ENCODE peak calls at places on chromosomes 12 and 14, in eight cellular contexts. A is AG08395, O is HuH-7.5, D is NCI-H1417, X is mucosa of gallbladder, Q is neuronal stem cell, R is skeletal muscle cell, M is NCI-H187 treated with DMSO at 0.1 percent for 48 hours. E is an unnamed sample.

GRCh38 chr12:104464899-104465298 is 8.2 kb downstream of the CHST11 start:
- DNase-seq in A (no peak), O (no peak), D (peak; percentile 11), X (no peak), Q (no peak), R (no peak), M (no peak), E (no peak)

GRCh38 chr12:14896477-14897184 is 11.0 kb upstream of the MGP start:
- DNase-seq in A (peak; percentile 13), O (no peak), D (no peak), X (no peak), Q (no peak), R (peak; percentile 60), M (no peak), E (no peak)

GRCh38 chr14:73746540-73747385 is 32.6 kb upstream of the PNMA1 start:
- DNase-seq in A (no peak), O (no peak), D (no peak), X (no peak), Q (no peak), R (no peak), M (no peak), E (peak; percentile 72)

GRCh38 chr12:100229036-100229635 is 28.5 kb downstream of the ACTR6 start:
- DNase-seq in A (no peak), O (peak; percentile 15), D (no peak), X (no peak), Q (no peak), R (no peak), M (no peak), E (no peak)

GRCh38 chr12:15227004-15227679 is 5.9 kb upstream of the RERG start:
- DNase-seq in A (peak; percentile 24), O (no peak), D (peak; percentile 18), X (peak; percentile 44), Q (peak; percentile 35), R (no peak), M (no peak), E (peak; percentile 80)

GRCh38 chr12:48084066-48084465 is 21.8 kb downstream of the SENP1 start:
- DNase-seq in A (no peak), O (no peak), D (no peak), X (no peak), Q (no peak), R (no peak), M (no peak), E (no peak)

GRCh38 chr14:105137481-105138020 is 31.0 kb downstream of the JAG2 start:
- DNase-seq in A (no peak), O (no peak), D (no peak), X (no peak), Q (no peak), R (no peak), M (no peak), E (peak; percentile 50)

GRCh38 chr14:23558363-23559009 is 2.4 kb downstream of the THTPA start:
- DNase-seq in A (no peak), O (no peak), D (no peak), X (no peak), Q (no peak), R (no peak), M (no peak), E (no peak)

GRCh38 chr14:74571901-74572828 is 39.9 kb downstream of the LTBP2 start:
- DNase-seq in A (peak; percentile 90), O (no peak), D (peak; percentile 75), X (no peak), Q (no peak), R (peak; percentile 98), M (peak; percentile 31), E (no peak)

GRCh38 chr14:73234586-73235394 is 2.5 kb upstream of the PAPLN start:
- DNase-seq in A (no peak), O (no peak), D (no peak), X (no peak), Q (no peak), R (no peak), M (no peak), E (peak; percentile 27)

GRCh38 chr12:91577586-91578539 is 395.2 kb upstream of the DCN start:
- DNase-seq in A (peak; percentile 32), O (no peak), D (peak; percentile 25), X (no peak), Q (no peak), R (no peak), M (no peak), E (no peak)

GRCh38 chr12:7009512-7009911 is 8.8 kb downstream of the LPCAT3 start:
- DNase-seq in A (no peak), O (no peak), D (no peak), X (no peak), Q (no peak), R (no peak), M (no peak), E (no peak)

GRCh38 chr14:39030209-39030608 is 72.8 kb downstream of the SEC23A start:
- DNase-seq in A (no peak), O (no peak), D (no peak), X (no peak), Q (no peak), R (no peak), M (no peak), E (no peak)

GRCh38 chr14:32469388-32470160 is 140.5 kb downstream of the AKAP6 start:
- DNase-seq in A (peak; percentile 26), O (no peak), D (peak; percentile 27), X (no peak), Q (no peak), R (no peak), M (peak; percentile 17), E (no peak)

GRCh38 chr14:23605931-23606585 is 27.5 kb upstream of the JPH4 start:
- DNase-seq in A (peak; percentile 7), O (no peak), D (no peak), X (no peak), Q (no peak), R (no peak), M (no peak), E (no peak)

GRCh38 chr14:93970967-93971634 is 5.3 kb downstream of the ASB2 start:
- DNase-seq in A (no peak), O (no peak), D (peak; percentile 48), X (no peak), Q (no peak), R (no peak), M (no peak), E (no peak)

GRCh38 chr12:92606956-92607355 is 95.8 kb upstream of the PLEKHG7 start:
- DNase-seq in A (no peak), O (no peak), D (no peak), X (no peak), Q (no peak), R (no peak), M (no peak), E (no peak)

GRCh38 chr12:48795550-48796455 is 6.9 kb upstream of the ADCY6 start:
- DNase-seq in A (peak; percentile 90), O (peak; percentile 90), D (peak; percentile 79), X (peak; percentile 79), Q (peak; percentile 84), R (no peak), M (peak; percentile 43), E (peak; percentile 86)

E was measured in sigmoid colon.